ENCODE peak calls at places on chromosomes 5 and 9, in six cellular contexts. One of them, this sample, is unnamed.

GRCh38 chr9:38182321-38182720 is 113.3 kb upstream of the SHB start:
- DNase-seq in heart right ventricle: no peak
- DNase-seq in fibroblast of mammary gland: no peak
- DNase-seq in left ventricle myocardium inferior: no peak
- DNase-seq in ovary: no peak
- DNase-seq in PC-3: no peak
- DNase-seq in this sample: no peak

GRCh38 chr5:172640822-172641358 is at the start of gene NEURL1B:
- DNase-seq in heart right ventricle: peak; percentile 81
- DNase-seq in ovary: peak; percentile 89
- DNase-seq in left ventricle myocardium inferior: peak; percentile 84
- DNase-seq in PC-3: peak; percentile 77
- DNase-seq in fibroblast of mammary gland: peak; percentile 34
- DNase-seq in this sample: peak; percentile 52

GRCh38 chr5:134240421-134240962 is 14.6 kb upstream of the PPP2CA start:
- DNase-seq in heart right ventricle: peak; percentile 61
- DNase-seq in left ventricle myocardium inferior: no peak
- DNase-seq in fibroblast of mammary gland: peak; percentile 67
- DNase-seq in ovary: no peak
- DNase-seq in PC-3: peak; percentile 48
- DNase-seq in this sample: no peak

GRCh38 chr5:126680215-126680817 is 79.6 kb downstream of the PHAX start:
- DNase-seq in left ventricle myocardium inferior: no peak
- DNase-seq in ovary: no peak
- DNase-seq in heart right ventricle: no peak
- DNase-seq in fibroblast of mammary gland: peak; percentile 57
- DNase-seq in PC-3: peak; percentile 29
- DNase-seq in this sample: no peak

GRCh38 chr5:169691473-169691872 is 54.4 kb downstream of the DOCK2 start:
- DNase-seq in heart right ventricle: no peak
- DNase-seq in left ventricle myocardium inferior: no peak
- DNase-seq in fibroblast of mammary gland: no peak
- DNase-seq in PC-3: no peak
- DNase-seq in ovary: no peak
- DNase-seq in this sample: no peak

GRCh38 chr9:6757988-6758417 is 230 bp downstream of the KDM4C start:
- DNase-seq in heart right ventricle: no peak
- DNase-seq in ovary: no peak
- DNase-seq in fibroblast of mammary gland: no peak
- DNase-seq in left ventricle myocardium inferior: no peak
- DNase-seq in PC-3: no peak
- DNase-seq in this sample: no peak

GRCh38 chr5:175383350-175383749 is 60.6 kb downstream of the DRD1 start:
- DNase-seq in PC-3: peak; percentile 63
- DNase-seq in heart right ventricle: no peak
- DNase-seq in ovary: no peak
- DNase-seq in fibroblast of mammary gland: peak; percentile 11
- DNase-seq in left ventricle myocardium inferior: no peak
- DNase-seq in this sample: no peak

GRCh38 chr5:144815131-144815530 is 644.5 kb downstream of the KCTD16 start:
- DNase-seq in ovary: no peak
- DNase-seq in fibroblast of mammary gland: peak; percentile 3
- DNase-seq in heart right ventricle: no peak
- DNase-seq in left ventricle myocardium inferior: no peak
- DNase-seq in PC-3: no peak
- DNase-seq in this sample: no peak

GRCh38 chr5:132057498-132058255 is 2.8 kb upstream of the IL3 start:
- DNase-seq in ovary: no peak
- DNase-seq in heart right ventricle: no peak
- DNase-seq in PC-3: no peak
- DNase-seq in fibroblast of mammary gland: no peak
- DNase-seq in left ventricle myocardium inferior: peak; percentile 3
- DNase-seq in this sample: no peak

GRCh38 chr9:120925535-120926396 is 830 bp downstream of the TRAF1 start:
- DNase-seq in fibroblast of mammary gland: peak; percentile 95
- DNase-seq in left ventricle myocardium inferior: no peak
- DNase-seq in PC-3: peak; percentile 23
- DNase-seq in ovary: peak; percentile 29
- DNase-seq in heart right ventricle: no peak
- DNase-seq in this sample: peak; percentile 58

GRCh38 chr9:127943746-127944145 is 6.1 kb upstream of the DPM2 start:
- DNase-seq in ovary: peak; percentile 87
- DNase-seq in fibroblast of mammary gland: peak; percentile 78
- DNase-seq in heart right ventricle: peak; percentile 86
- DNase-seq in PC-3: peak; percentile 77
- DNase-seq in left ventricle myocardium inferior: peak; percentile 86
- DNase-seq in this sample: peak; percentile 90

GRCh38 chr5:91020065-91020800 is 362.9 kb downstream of the ARRDC3 start:
- DNase-seq in fibroblast of mammary gland: no peak
- DNase-seq in heart right ventricle: no peak
- DNase-seq in ovary: no peak
- DNase-seq in left ventricle myocardium inferior: no peak
- DNase-seq in PC-3: no peak
- DNase-seq in this sample: no peak

GRCh38 chr9:134135343-134136116 is at the start of gene WDR5:
- DNase-seq in heart right ventricle: peak; percentile 94
- DNase-seq in PC-3: peak; percentile 83
- DNase-seq in left ventricle myocardium inferior: peak; percentile 94
- DNase-seq in fibroblast of mammary gland: peak; percentile 86
- DNase-seq in ovary: peak; percentile 96
- DNase-seq in this sample: peak; percentile 94

GRCh38 chr5:66515209-66515608 is 81.0 kb upstream of the MAST4 start:
- DNase-seq in PC-3: no peak
- DNase-seq in left ventricle myocardium inferior: no peak
- DNase-seq in fibroblast of mammary gland: no peak
- DNase-seq in heart right ventricle: no peak
- DNase-seq in ovary: no peak
- DNase-seq in this sample: no peak

DNA sequence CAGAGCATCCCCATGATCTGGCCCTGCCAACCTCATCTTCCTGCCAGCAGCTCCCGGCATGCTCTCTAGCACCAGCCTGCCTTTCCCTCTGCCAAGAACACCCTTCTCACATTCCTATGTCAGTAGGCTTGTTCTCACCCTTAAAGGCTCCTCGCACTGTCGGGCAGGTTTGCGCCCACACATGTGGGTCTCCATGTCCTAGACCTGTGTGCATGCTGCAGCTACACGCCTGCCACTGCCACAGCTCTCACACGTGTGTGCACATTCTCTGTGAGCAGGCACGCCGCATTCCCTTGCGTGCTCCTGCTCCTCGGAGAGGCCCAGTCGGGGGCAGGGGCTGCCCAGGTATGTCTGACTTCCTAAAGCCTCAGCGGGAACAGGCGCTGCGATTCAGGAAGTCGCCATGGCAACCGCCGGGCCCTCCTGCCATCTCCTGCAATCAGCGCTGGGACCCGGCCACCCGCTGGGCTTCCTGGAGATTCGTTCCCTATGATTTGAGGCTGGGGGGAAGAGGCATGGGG is 28.1 kb downstream of the NDUFA8 start:
- DNase-seq in heart right ventricle: no peak
- DNase-seq in ovary: no peak
- DNase-seq in PC-3: no peak
- DNase-seq in left ventricle myocardium inferior: peak; percentile 43
- DNase-seq in fibroblast of mammary gland: no peak
- DNase-seq in this sample: no peak
- H3K4me3 ChIP-seq in heart right ventricle: no peak overlapping the region
- H3K4me3 ChIP-seq in ovary: no peak overlapping the region
- H3K4me3 ChIP-seq in PC-3: no peak overlapping the region
- H3K4me3 ChIP-seq in left ventricle myocardium inferior: no peak overlapping the region
- H3K4me3 ChIP-seq in fibroblast of mammary gland: no peak overlapping the region
- H3K4me3 ChIP-seq in this sample: no peak overlapping the region

GRCh38 chr9:130535818-130536521 is 43.4 kb upstream of the FUBP3 start:
- DNase-seq in heart right ventricle: no peak
- DNase-seq in PC-3: peak; percentile 6
- DNase-seq in left ventricle myocardium inferior: peak; percentile 27
- DNase-seq in fibroblast of mammary gland: peak; percentile 22
- DNase-seq in ovary: peak; percentile 39
- DNase-seq in this sample: no peak
- H3K4me3 ChIP-seq in heart right ventricle: peak overlapping the region; percentile 38
- H3K4me3 ChIP-seq in PC-3: peak overlapping the region; percentile 35
- H3K4me3 ChIP-seq in left ventricle myocardium inferior: peak overlapping the region; percentile 55
- H3K4me3 ChIP-seq in fibroblast of mammary gland: no peak overlapping the region
- H3K4me3 ChIP-seq in ovary: peak overlapping the region; percentile 5
- H3K4me3 ChIP-seq in this sample: no peak overlapping the region

DNA sequence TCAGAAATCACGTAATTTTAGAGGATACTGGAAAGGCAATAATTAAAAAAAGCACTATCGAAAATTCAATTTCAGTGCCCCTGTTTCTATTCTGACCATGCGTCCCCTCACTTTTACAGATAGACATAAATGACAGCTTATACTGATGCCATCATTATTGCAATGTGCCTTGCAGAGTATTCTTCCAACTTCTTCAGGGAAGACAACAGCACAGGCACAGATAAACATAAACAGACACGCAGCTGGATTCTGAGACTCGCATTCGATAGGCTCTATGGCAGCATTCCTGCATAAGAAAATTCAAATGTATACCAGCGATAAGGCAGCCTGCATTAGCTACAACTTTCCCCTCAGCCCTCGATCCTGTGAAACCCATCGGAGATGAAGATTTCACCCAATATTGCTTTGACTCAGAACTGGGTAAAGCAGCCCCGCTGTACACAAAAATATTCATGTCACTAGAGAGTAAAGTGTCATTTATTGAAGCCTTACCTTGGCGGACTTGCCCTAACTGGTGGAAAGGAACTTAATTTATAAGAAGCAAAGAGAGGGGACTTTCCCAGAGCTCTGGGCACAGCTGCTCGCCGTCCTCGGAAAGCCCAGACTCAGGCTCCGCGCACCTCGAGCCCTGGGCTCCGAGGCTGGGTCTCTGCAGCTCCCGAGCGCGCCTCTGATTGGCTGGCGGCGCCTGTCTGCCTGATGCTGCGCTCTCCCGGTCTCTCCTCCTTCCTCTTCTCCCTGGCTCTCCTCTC is at the start of gene CDH18:
- DNase-seq in fibroblast of mammary gland: peak; percentile 14
- DNase-seq in PC-3: peak; percentile 44
- DNase-seq in left ventricle myocardium inferior: peak; percentile 22
- DNase-seq in heart right ventricle: no peak
- DNase-seq in ovary: peak; percentile 33
- DNase-seq in this sample: no peak
- H3K4me3 ChIP-seq in fibroblast of mammary gland: peak within 1 kb of the TSS; percentile 3
- H3K4me3 ChIP-seq in PC-3: peak within 1 kb of the TSS; percentile 64
- H3K4me3 ChIP-seq in left ventricle myocardium inferior: peak within 1 kb of the TSS; percentile 26
- H3K4me3 ChIP-seq in heart right ventricle: no peak within 1 kb of the TSS
- H3K4me3 ChIP-seq in ovary: no peak within 1 kb of the TSS
- H3K4me3 ChIP-seq in this sample: no peak within 1 kb of the TSS

GRCh38 chr5:80192507-80193241 is 63.2 kb downstream of the SERINC5 start:
- DNase-seq in ovary: peak; percentile 71
- DNase-seq in PC-3: no peak
- DNase-seq in fibroblast of mammary gland: no peak
- DNase-seq in heart right ventricle: peak; percentile 52
- DNase-seq in left ventricle myocardium inferior: no peak
- DNase-seq in this sample: no peak
- H3K4me3 ChIP-seq in ovary: no peak overlapping the region
- H3K4me3 ChIP-seq in PC-3: no peak overlapping the region
- H3K4me3 ChIP-seq in fibroblast of mammary gland: no peak overlapping the region
- H3K4me3 ChIP-seq in heart right ventricle: peak overlapping the region; percentile 16
- H3K4me3 ChIP-seq in left ventricle myocardium inferior: peak overlapping the region; percentile 34
- H3K4me3 ChIP-seq in this sample: no peak overlapping the region

GRCh38 chr9:136546697-136547481 is 1.0 kb upstream of the NOTCH1 start:
- DNase-seq in ovary: peak; percentile 84
- DNase-seq in fibroblast of mammary gland: peak; percentile 18
- DNase-seq in PC-3: peak; percentile 50
- DNase-seq in heart right ventricle: no peak
- DNase-seq in left ventricle myocardium inferior: peak; percentile 75
- DNase-seq in this sample: peak; percentile 80
- H3K4me3 ChIP-seq in ovary: peak overlapping the region; percentile 71
- H3K4me3 ChIP-seq in fibroblast of mammary gland: peak overlapping the region; percentile 43
- H3K4me3 ChIP-seq in PC-3: peak overlapping the region; percentile 70
- H3K4me3 ChIP-seq in heart right ventricle: peak overlapping the region; percentile 96
- H3K4me3 ChIP-seq in left ventricle myocardium inferior: peak overlapping the region; percentile 98
- H3K4me3 ChIP-seq in this sample: peak overlapping the region; percentile 73

GRCh38 chr9:20479419-20480155 is 142.7 kb downstream of the MLLT3 start:
- DNase-seq in ovary: no peak
- DNase-seq in fibroblast of mammary gland: peak; percentile 22
- DNase-seq in left ventricle myocardium inferior: no peak
- DNase-seq in PC-3: no peak
- DNase-seq in heart right ventricle: no peak
- DNase-seq in this sample: no peak
- H3K4me3 ChIP-seq in ovary: no peak overlapping the region
- H3K4me3 ChIP-seq in fibroblast of mammary gland: no peak overlapping the region
- H3K4me3 ChIP-seq in left ventricle myocardium inferior: no peak overlapping the region
- H3K4me3 ChIP-seq in PC-3: no peak overlapping the region
- H3K4me3 ChIP-seq in heart right ventricle: no peak overlapping the region
- H3K4me3 ChIP-seq in this sample: no peak overlapping the region

This sample was measured in tibial artery.